ENCODE peak calls at places on chromosomes 13 and 19, in eight cellular contexts. I is epithelial cell of prostate, H is activated B cell treated with CpG ODN at 0.5 μM for 24 hours, X is natural killer cell, E is SHP77, S is NCI-H460, O is aorta, L is OCI-LY7. Z is an unnamed sample.

GRCh38 chr13:110257408-110257807 is 49.5 kb downstream of the COL4A1 start:
- DNase-seq in I (no peak), H (no peak), X (no peak), E (no peak), S (no peak), O (no peak), L (no peak), Z (no peak)

GRCh38 chr13:77522444-77522843 is 13.1 kb upstream of the SCEL start:
- DNase-seq in I (peak), H (no peak), X (no peak), E (no peak), S (no peak), O (no peak), L (no peak), Z (no peak)

GRCh38 chr13:113646921-113647340 is 11.1 kb downstream of the ATP4B start:
- DNase-seq in I (no peak), H (no peak), X (peak), E (no peak), S (no peak), O (peak), L (no peak), Z (peak)

GRCh38 chr19:9801976-9802375 is 16.9 kb downstream of the FBXL12 start:
- DNase-seq in I (no peak), H (no peak), X (no peak), E (no peak), S (no peak), O (no peak), L (no peak), Z (no peak)

GRCh38 chr13:49996166-49996915 is 501 bp upstream of the TRIM13 start:
- DNase-seq in I (peak), H (peak), X (peak), E (peak), S (peak), O (peak), L (peak), Z (peak)

GRCh38 chr19:12872941-12873890 is 8.0 kb downstream of the DNASE2 start:
- DNase-seq in I (no peak), H (no peak), X (peak), E (peak), S (no peak), O (no peak), L (peak), Z (no peak)

GRCh38 chr13:28954810-28955209 is 134.7 kb downstream of the MTUS2 start:
- DNase-seq in I (no peak), H (no peak), X (no peak), E (no peak), S (no peak), O (no peak), L (no peak), Z (no peak)

GRCh38 chr13:99376132-99376531 is 68.9 kb upstream of the GPR183 start:
- DNase-seq in I (no peak), H (peak), X (no peak), E (no peak), S (no peak), O (no peak), L (peak), Z (peak)

GRCh38 chr19:31548941-31549340 is 199.7 kb upstream of the TSHZ3 start:
- DNase-seq in I (no peak), H (no peak), X (no peak), E (no peak), S (no peak), O (no peak), L (peak), Z (no peak)

GRCh38 chr19:49272204-49272603 is 52.8 kb downstream of the SLC6A16 start:
- DNase-seq in I (peak), H (no peak), X (no peak), E (no peak), S (no peak), O (no peak), L (no peak), Z (no peak)

GRCh38 chr19:46466536-46467199 is 4.7 kb downstream of the PNMA8A start:
- DNase-seq in I (peak), H (no peak), X (no peak), E (no peak), S (no peak), O (peak), L (peak), Z (no peak)

GRCh38 chr19:10817291-10818038 is 18.5 kb downstream of the TMED1 start:
- DNase-seq in I (no peak), H (no peak), X (no peak), E (no peak), S (no peak), O (peak), L (no peak), Z (peak)

GRCh38 chr13:113082198-113083021 is 23.2 kb upstream of the F7 start:
- DNase-seq in I (no peak), H (no peak), X (no peak), E (no peak), S (no peak), O (no peak), L (no peak), Z (no peak)

GRCh38 chr19:52691737-52692136 is 43.1 kb downstream of the ZNF611 start:
- DNase-seq in I (no peak), H (no peak), X (no peak), E (no peak), S (no peak), O (no peak), L (peak), Z (no peak)

GRCh38 chr19:34256835-34257558 is 2.6 kb downstream of the GARRE1 start:
- DNase-seq in I (no peak), H (no peak), X (no peak), E (no peak), S (no peak), O (no peak), L (no peak), Z (no peak)

GRCh38 chr13:44710576-44710975 is 134.4 kb upstream of the TSC22D1 start:
- DNase-seq in I (peak), H (no peak), X (no peak), E (no peak), S (no peak), O (no peak), L (no peak), Z (no peak)

GRCh38 chr13:20492641-20493040 is 33.0 kb downstream of the CRYL1 start:
- DNase-seq in I (no peak), H (peak), X (no peak), E (peak), S (peak), O (no peak), L (peak), Z (no peak)

GRCh38 chr13:88196106-88196505 is 524.9 kb downstream of the SLITRK5 start:
- DNase-seq in I (no peak), H (no peak), X (no peak), E (no peak), S (no peak), O (no peak), L (peak), Z (no peak)